ENCODE peak calls at places on chromosomes 5 and 9, in seven cellular contexts. K is fibroblast of mammary gland; D is CD4-positive, CD25-positive, alpha-beta regulatory T cell; Z is A549; V is neuronal stem cell; G is lung; R is choroid plexus epithelial cell. H is an unnamed sample.

GRCh38 chr5:16446993-16447392 is 18.6 kb downstream of the ZNF622 start:
- DNase-seq in D (no peak), Z (no peak), K (no peak), R (no peak), G (no peak), V (no peak), H (peak)

GRCh38 chr5:141976176-141976575 is 7.3 kb downstream of the RNF14 start:
- DNase-seq in K (no peak), V (no peak), Z (no peak), G (no peak), R (no peak), D (no peak), H (peak)

GRCh38 chr9:34686231-34686630 is 4.8 kb downstream of the CCL19 start:
- DNase-seq in K (peak), R (no peak), D (no peak), Z (no peak), V (no peak), G (no peak), H (no peak)

GRCh38 chr9:126206099-126206498 is 120.5 kb upstream of the MVB12B start:
- DNase-seq in G (no peak), R (no peak), Z (no peak), D (no peak), V (no peak), K (no peak), H (no peak)

GRCh38 chr5:22057012-22057411 is 796.1 kb downstream of the CDH12 start:
- DNase-seq in Z (no peak), R (no peak), G (no peak), V (no peak), K (no peak), D (no peak), H (no peak)

GRCh38 chr5:96144289-96144688 is 182.6 kb upstream of the ELL2 start:
- DNase-seq in K (no peak), D (no peak), Z (no peak), R (no peak), V (no peak), G (no peak), H (no peak)

GRCh38 chr5:43007911-43008368 is 32.2 kb downstream of the ANXA2R start:
- DNase-seq in R (peak), V (no peak), K (peak), D (peak), Z (peak), G (peak), H (peak)

GRCh38 chr5:16345454-16345853 is 120.1 kb downstream of the ZNF622 start:
- DNase-seq in R (no peak), K (peak), Z (no peak), G (no peak), V (no peak), D (no peak), H (no peak)

GRCh38 chr5:93072831-93073459 is 508.1 kb downstream of the NR2F1-AS1 start:
- DNase-seq in V (no peak), Z (no peak), R (peak), K (peak), G (no peak), D (no peak), H (no peak)

GRCh38 chr9:128204858-128205257 is 1.7 kb downstream of the DNM1 start:
- DNase-seq in V (no peak), D (no peak), G (no peak), K (no peak), Z (no peak), R (no peak), H (no peak)
- H3K4me3 ChIP-seq in V (peak), D (no peak), G (no peak), K (no peak), Z (peak), R (no peak), H (peak)

DNA sequence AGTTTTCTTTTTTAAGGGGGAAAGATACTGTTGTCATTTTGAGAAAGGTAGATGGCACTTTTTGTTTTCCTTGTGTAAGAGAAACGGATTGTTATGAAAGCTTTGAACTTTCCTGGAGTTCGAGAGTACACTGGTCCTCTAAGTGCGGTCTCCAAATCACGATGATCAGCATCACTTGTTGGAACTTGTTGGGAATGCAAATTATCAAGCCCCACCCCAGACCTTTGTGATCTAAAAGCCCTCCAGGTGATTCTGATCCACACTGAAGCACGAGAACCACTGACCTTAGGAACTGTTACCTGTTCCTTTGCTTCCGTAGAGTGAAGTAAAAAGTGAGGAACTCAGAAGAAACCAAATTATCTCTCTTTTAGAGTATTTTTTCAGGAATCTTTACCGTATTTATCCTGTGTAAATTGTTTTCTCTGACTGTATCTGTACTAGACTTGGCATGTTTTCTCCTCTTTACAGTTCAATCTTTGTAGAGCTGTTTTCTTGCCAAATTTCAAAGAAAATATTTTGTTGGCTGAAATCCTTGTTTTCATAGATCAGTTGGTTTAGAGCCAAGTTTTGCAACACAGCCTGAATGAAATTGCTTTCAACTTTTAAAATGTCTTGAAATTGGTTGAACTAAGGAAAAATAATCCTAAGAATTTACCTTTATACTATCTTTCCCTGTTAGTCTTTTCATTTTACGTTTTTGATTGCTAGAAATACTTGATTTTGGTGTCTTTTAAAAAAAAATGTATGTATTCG is 4.0 kb downstream of the MAT2B start:
- DNase-seq in G (peak), V (no peak), K (peak), R (peak), Z (peak), D (no peak), H (no peak)
- H3K4me3 ChIP-seq in G (no peak), V (no peak), K (peak), R (peak), Z (peak), D (peak), H (no peak)

GRCh38 chr9:84266087-84266561 is 74.4 kb downstream of the SLC28A3 start:
- DNase-seq in R (no peak), D (no peak), V (no peak), Z (peak), G (no peak), K (no peak), H (no peak)

GRCh38 chr9:84276741-84277140 is 63.8 kb downstream of the SLC28A3 start:
- DNase-seq in K (no peak), Z (no peak), G (no peak), V (no peak), D (no peak), R (no peak), H (no peak)

GRCh38 chr9:84271004-84271886 is 69.3 kb downstream of the SLC28A3 start:
- DNase-seq in K (peak), D (no peak), G (no peak), V (peak), Z (no peak), R (peak), H (peak)

GRCh38 chr9:84277646-84278045 is 62.9 kb downstream of the SLC28A3 start:
- DNase-seq in V (no peak), G (no peak), K (peak), R (no peak), D (no peak), Z (no peak), H (no peak)

GRCh38 chr9:84271887-84272556 is 68.5 kb downstream of the SLC28A3 start:
- DNase-seq in K (no peak), Z (no peak), V (no peak), D (no peak), G (no peak), R (peak), H (no peak)
- H3K4me3 ChIP-seq in K (peak), Z (no peak), V (peak), D (no peak), G (no peak), R (peak), H (peak)

DNA sequence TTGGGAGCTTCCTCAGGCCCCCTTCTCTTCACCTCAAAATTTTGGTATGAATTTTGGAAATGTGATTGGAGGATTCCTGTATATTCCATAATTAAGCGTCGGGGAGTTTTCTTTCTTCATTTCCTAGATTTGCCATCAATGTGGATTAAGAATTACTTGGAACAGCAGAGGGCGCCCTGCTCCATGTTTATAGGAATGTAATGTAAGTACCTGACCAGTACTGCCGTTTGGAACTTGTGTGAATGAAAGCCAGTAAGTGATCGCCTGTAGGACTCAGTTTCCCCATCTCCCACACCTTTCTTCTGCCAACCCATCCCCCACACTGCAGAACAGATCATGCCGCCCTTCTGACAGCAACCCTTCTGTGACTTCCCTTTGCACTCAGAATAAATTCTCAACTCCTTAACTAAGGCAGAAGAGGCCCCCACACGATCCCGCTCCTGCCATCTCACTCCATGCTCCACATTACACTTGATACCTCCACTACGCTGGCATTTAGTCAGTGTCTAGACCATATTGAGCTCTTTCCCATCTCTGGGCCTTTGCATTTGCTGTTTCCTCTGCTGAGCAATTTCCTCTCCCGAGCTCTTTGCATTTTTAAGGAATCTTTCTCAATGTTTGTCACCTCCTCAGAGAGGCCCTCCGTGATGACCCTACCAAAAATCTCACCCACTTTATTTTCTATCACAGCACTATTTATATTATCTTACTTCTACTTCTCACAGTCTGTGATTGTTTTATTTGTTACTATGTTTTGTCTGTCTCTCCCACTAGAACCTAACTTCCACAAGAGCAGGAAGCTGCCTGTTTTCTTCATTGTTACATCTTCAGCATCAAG is 79.5 kb upstream of the HTR4 start:
- DNase-seq in G (peak), V (peak), R (peak), Z (peak), D (peak), K (peak), H (peak)
- H3K4me3 ChIP-seq in G (no peak), V (no peak), R (no peak), Z (no peak), D (no peak), K (no peak), H (no peak)